ENCODE peak calls at places on chromosomes 7 and 10, in seven cellular contexts. U is GM04503, I is HFF-Myc, V is Right ventricle myocardium superior, Z is brain microvascular endothelial cell, X is H7, E is cardiac fibroblast. N is an unnamed sample.

GRCh38 chr7:130356121-130356759 is 11.6 kb downstream of the CPA5 start:
- DNase-seq in U (peak; percentile 95), I (peak; percentile 95), V (no peak), Z (peak; percentile 94), X (peak; percentile 71), E (peak; percentile 98), N (peak; percentile 95)

GRCh38 chr10:71727429-71728217 is 8.0 kb upstream of the C10orf105 start:
- DNase-seq in U (no peak), I (peak; percentile 62), V (peak; percentile 83), Z (no peak), X (no peak), E (peak; percentile 47), N (peak; percentile 90)

GRCh38 chr7:2715341-2716231 is 27.6 kb downstream of the AMZ1 start:
- DNase-seq in U (no peak), I (no peak), V (no peak), Z (peak; percentile 30), X (no peak), E (no peak), N (no peak)

GRCh38 chr7:87231243-87231642 is 11.7 kb upstream of the TMEM243 start:
- DNase-seq in U (no peak), I (no peak), V (peak; percentile 64), Z (no peak), X (no peak), E (no peak), N (peak; percentile 68)

GRCh38 chr7:17392846-17393245 is 94.4 kb downstream of the AHR start:
- DNase-seq in U (peak; percentile 87), I (no peak), V (no peak), Z (no peak), X (no peak), E (peak; percentile 92), N (no peak)

GRCh38 chr7:106166651-106167342 is 54.7 kb upstream of the SYPL1 start:
- DNase-seq in U (peak; percentile 22), I (peak; percentile 52), V (no peak), Z (peak; percentile 75), X (peak; percentile 64), E (peak; percentile 91), N (no peak)

GRCh38 chr7:711093-711966 is 15.2 kb upstream of the DNAAF5 start:
- DNase-seq in U (no peak), I (no peak), V (no peak), Z (no peak), X (peak; percentile 77), E (peak; percentile 18), N (peak; percentile 75)

GRCh38 chr7:93890041-93890463 is 501 bp downstream of the TFPI2 start:
- DNase-seq in U (no peak), I (no peak), V (no peak), Z (peak; percentile 46), X (peak; percentile 60), E (peak; percentile 72), N (peak; percentile 75)

GRCh38 chr7:71377062-71377461 is 245.1 kb downstream of the GALNT17 start:
- DNase-seq in U (no peak), I (no peak), V (no peak), Z (no peak), X (no peak), E (no peak), N (no peak)